ENCODE peak calls at places on chromosomes 11 and 22, in four cellular contexts. One of them, this sample, is unnamed.

GRCh38 chr11:16893456-16894076 is 120.6 kb downstream of the PLEKHA7 start:
- DNase-seq in NCI-H1105 treated with DMSO at 0.1 percent for 48 hours: no peak
- DNase-seq in right lobe of liver: no peak
- DNase-seq in NAMALWA: no peak
- DNase-seq in this sample: no peak

GRCh38 chr11:13030857-13031256 is 21.7 kb downstream of the RASSF10 start:
- DNase-seq in NCI-H1105 treated with DMSO at 0.1 percent for 48 hours: no peak
- DNase-seq in right lobe of liver: no peak
- DNase-seq in NAMALWA: no peak
- DNase-seq in this sample: no peak

GRCh38 chr11:86370922-86371614 is 3.6 kb upstream of the CCDC81 start:
- DNase-seq in NCI-H1105 treated with DMSO at 0.1 percent for 48 hours: no peak
- DNase-seq in right lobe of liver: no peak
- DNase-seq in NAMALWA: no peak
- DNase-seq in this sample: peak; percentile 50

GRCh38 chr11:76159303-76159937 is 46.9 kb downstream of the WNT11 start:
- DNase-seq in NCI-H1105 treated with DMSO at 0.1 percent for 48 hours: no peak
- DNase-seq in right lobe of liver: peak; percentile 27
- DNase-seq in NAMALWA: no peak
- DNase-seq in this sample: no peak

GRCh38 chr11:125916683-125917337 is 12.5 kb downstream of the DDX25 start:
- DNase-seq in NCI-H1105 treated with DMSO at 0.1 percent for 48 hours: no peak
- DNase-seq in right lobe of liver: no peak
- DNase-seq in NAMALWA: no peak
- DNase-seq in this sample: no peak

GRCh38 chr22:23220485-23221350 is 40.4 kb downstream of the BCR start:
- DNase-seq in NCI-H1105 treated with DMSO at 0.1 percent for 48 hours: no peak
- DNase-seq in right lobe of liver: no peak
- DNase-seq in NAMALWA: peak; percentile 84
- DNase-seq in this sample: peak; percentile 77

GRCh38 chr11:64121637-64122410 is 44.1 kb downstream of the MACROD1 start:
- DNase-seq in NCI-H1105 treated with DMSO at 0.1 percent for 48 hours: no peak
- DNase-seq in right lobe of liver: no peak
- DNase-seq in NAMALWA: no peak
- DNase-seq in this sample: no peak

GRCh38 chr22:35148381-35148780 is 82.4 kb downstream of the ISX start:
- DNase-seq in NCI-H1105 treated with DMSO at 0.1 percent for 48 hours: no peak
- DNase-seq in right lobe of liver: no peak
- DNase-seq in NAMALWA: no peak
- DNase-seq in this sample: no peak

GRCh38 chr11:60899021-60899936 is 7.1 kb downstream of the PRPF19 start:
- DNase-seq in NCI-H1105 treated with DMSO at 0.1 percent for 48 hours: peak; percentile 38
- DNase-seq in right lobe of liver: no peak
- DNase-seq in NAMALWA: peak; percentile 65
- DNase-seq in this sample: peak; percentile 80

GRCh38 chr11:17734986-17735822 is 623 bp downstream of the KCNC1 start:
- DNase-seq in NCI-H1105 treated with DMSO at 0.1 percent for 48 hours: peak; percentile 38
- DNase-seq in right lobe of liver: peak; percentile 71
- DNase-seq in NAMALWA: no peak
- DNase-seq in this sample: peak; percentile 58

GRCh38 chr11:93940395-93940794 is 80.8 kb upstream of the HEPHL1 start:
- DNase-seq in NCI-H1105 treated with DMSO at 0.1 percent for 48 hours: no peak
- DNase-seq in right lobe of liver: no peak
- DNase-seq in NAMALWA: no peak
- DNase-seq in this sample: no peak

GRCh38 chr22:46590334-46590733 is 29.9 kb upstream of the GRAMD4 start:
- DNase-seq in NCI-H1105 treated with DMSO at 0.1 percent for 48 hours: no peak
- DNase-seq in right lobe of liver: peak; percentile 52
- DNase-seq in NAMALWA: no peak
- DNase-seq in this sample: no peak

GRCh38 chr22:36497910-36498669 is 8.8 kb downstream of the FOXRED2 start:
- DNase-seq in NCI-H1105 treated with DMSO at 0.1 percent for 48 hours: no peak
- DNase-seq in right lobe of liver: no peak
- DNase-seq in NAMALWA: peak; percentile 37
- DNase-seq in this sample: no peak

GRCh38 chr22:50300620-50301257 is 6.7 kb downstream of the PLXNB2 start:
- DNase-seq in NCI-H1105 treated with DMSO at 0.1 percent for 48 hours: no peak
- DNase-seq in right lobe of liver: no peak
- DNase-seq in NAMALWA: no peak
- DNase-seq in this sample: no peak

GRCh38 chr11:82750643-82751139 is 17.0 kb upstream of the FAM181B start:
- DNase-seq in NCI-H1105 treated with DMSO at 0.1 percent for 48 hours: no peak
- DNase-seq in right lobe of liver: no peak
- DNase-seq in NAMALWA: no peak
- DNase-seq in this sample: peak; percentile 40

GRCh38 chr11:94638902-94639373 is 71.8 kb downstream of the PIWIL4 start:
- DNase-seq in NCI-H1105 treated with DMSO at 0.1 percent for 48 hours: no peak
- DNase-seq in right lobe of liver: no peak
- DNase-seq in NAMALWA: peak; percentile 27
- DNase-seq in this sample: peak; percentile 53

GRCh38 chr11:6320411-6321207 is at the start of gene CAVIN3:
- DNase-seq in NCI-H1105 treated with DMSO at 0.1 percent for 48 hours: no peak
- DNase-seq in right lobe of liver: peak; percentile 70
- DNase-seq in NAMALWA: no peak
- DNase-seq in this sample: no peak

GRCh38 chr11:5011254-5011653 is 16.6 kb downstream of the OR51L1 start:
- DNase-seq in NCI-H1105 treated with DMSO at 0.1 percent for 48 hours: no peak
- DNase-seq in right lobe of liver: no peak
- DNase-seq in NAMALWA: no peak
- DNase-seq in this sample: no peak

GRCh38 chr22:28442264-28442950 is 237.2 kb downstream of the TTC28 start:
- DNase-seq in NCI-H1105 treated with DMSO at 0.1 percent for 48 hours: no peak
- DNase-seq in right lobe of liver: peak; percentile 88
- DNase-seq in NAMALWA: peak; percentile 76
- DNase-seq in this sample: peak; percentile 86

GRCh38 chr11:130847517-130847916 is 68.8 kb downstream of the SNX19 start:
- DNase-seq in NCI-H1105 treated with DMSO at 0.1 percent for 48 hours: no peak
- DNase-seq in right lobe of liver: no peak
- DNase-seq in NAMALWA: no peak
- DNase-seq in this sample: no peak

GRCh38 chr11:33448461-33449130 is 191.4 kb downstream of the HIPK3 start:
- DNase-seq in NCI-H1105 treated with DMSO at 0.1 percent for 48 hours: no peak
- DNase-seq in right lobe of liver: no peak
- DNase-seq in NAMALWA: no peak
- DNase-seq in this sample: no peak

GRCh38 chr22:46547883-46548244 is 10.4 kb upstream of the CELSR1 start:
- DNase-seq in NCI-H1105 treated with DMSO at 0.1 percent for 48 hours: no peak
- DNase-seq in right lobe of liver: peak; percentile 91
- DNase-seq in NAMALWA: no peak
- DNase-seq in this sample: no peak

GRCh38 chr11:61552108-61552635 is 28.7 kb downstream of the SYT7 start:
- DNase-seq in NCI-H1105 treated with DMSO at 0.1 percent for 48 hours: no peak
- DNase-seq in right lobe of liver: no peak
- DNase-seq in NAMALWA: no peak
- DNase-seq in this sample: no peak

GRCh38 chr22:50071432-50072166 is 13.5 kb upstream of the TTLL8 start:
- DNase-seq in NCI-H1105 treated with DMSO at 0.1 percent for 48 hours: no peak
- DNase-seq in right lobe of liver: no peak
- DNase-seq in NAMALWA: no peak
- DNase-seq in this sample: no peak

GRCh38 chr11:86197448-86197847 is 47.1 kb upstream of the EED start:
- DNase-seq in NCI-H1105 treated with DMSO at 0.1 percent for 48 hours: no peak
- DNase-seq in right lobe of liver: no peak
- DNase-seq in NAMALWA: no peak
- DNase-seq in this sample: no peak

GRCh38 chr11:30876656-30877371 is 290.7 kb upstream of the MPPED2 start:
- DNase-seq in NCI-H1105 treated with DMSO at 0.1 percent for 48 hours: no peak
- DNase-seq in right lobe of liver: no peak
- DNase-seq in NAMALWA: no peak
- DNase-seq in this sample: no peak

GRCh38 chr11:72298931-72299330 is 55.0 kb upstream of the PHOX2A start:
- DNase-seq in NCI-H1105 treated with DMSO at 0.1 percent for 48 hours: no peak
- DNase-seq in right lobe of liver: no peak
- DNase-seq in NAMALWA: no peak
- DNase-seq in this sample: no peak

GRCh38 chr11:47917643-47918369 is 62.6 kb upstream of the PTPRJ start:
- DNase-seq in NCI-H1105 treated with DMSO at 0.1 percent for 48 hours: peak; percentile 92
- DNase-seq in right lobe of liver: no peak
- DNase-seq in NAMALWA: peak; percentile 96
- DNase-seq in this sample: peak; percentile 93

GRCh38 chr11:129950319-129951034 is 52.2 kb downstream of the PRDM10 start:
- DNase-seq in NCI-H1105 treated with DMSO at 0.1 percent for 48 hours: no peak
- DNase-seq in right lobe of liver: no peak
- DNase-seq in NAMALWA: peak; percentile 39
- DNase-seq in this sample: peak; percentile 91

GRCh38 chr22:22935546-22936157 is 48.0 kb downstream of the IGLL5 start:
- DNase-seq in NCI-H1105 treated with DMSO at 0.1 percent for 48 hours: no peak
- DNase-seq in right lobe of liver: peak; percentile 46
- DNase-seq in NAMALWA: peak; percentile 100
- DNase-seq in this sample: no peak

GRCh38 chr11:6245536-6245935 is 6.6 kb downstream of the CNGA4 start:
- DNase-seq in NCI-H1105 treated with DMSO at 0.1 percent for 48 hours: no peak
- DNase-seq in right lobe of liver: no peak
- DNase-seq in NAMALWA: no peak
- DNase-seq in this sample: no peak

GRCh38 chr11:134275534-134276395 is at the start of gene GLB1L3:
- DNase-seq in NCI-H1105 treated with DMSO at 0.1 percent for 48 hours: peak; percentile 72
- DNase-seq in right lobe of liver: no peak
- DNase-seq in NAMALWA: no peak
- DNase-seq in this sample: peak; percentile 29

GRCh38 chr22:46866591-46866990 is 104.1 kb downstream of the TBC1D22A start:
- DNase-seq in NCI-H1105 treated with DMSO at 0.1 percent for 48 hours: no peak
- DNase-seq in right lobe of liver: no peak
- DNase-seq in NAMALWA: no peak
- DNase-seq in this sample: no peak

GRCh38 chr11:43987384-43988039 is 45.1 kb downstream of the C11orf96 start:
- DNase-seq in NCI-H1105 treated with DMSO at 0.1 percent for 48 hours: no peak
- DNase-seq in right lobe of liver: peak; percentile 89
- DNase-seq in NAMALWA: no peak
- DNase-seq in this sample: no peak

GRCh38 chr11:7531011-7531410 is 17.2 kb downstream of the PPFIBP2 start:
- DNase-seq in NCI-H1105 treated with DMSO at 0.1 percent for 48 hours: no peak
- DNase-seq in right lobe of liver: no peak
- DNase-seq in NAMALWA: no peak
- DNase-seq in this sample: no peak